ENCODE peak calls at places on chromosomes 4 and X, in five cellular contexts. L, R, W, T and G are unnamed samples.

GRCh38 chr4:27149541-27150212 is 289.0 kb downstream of the STIM2 start:
- DNase-seq in T (no peak), R (no peak), L (no peak), W (peak), G (peak)

GRCh38 chr4:4182835-4183568 is 43.7 kb downstream of the OTOP1 start:
- DNase-seq in R (peak), T (peak), W (peak), L (no peak), G (no peak)

GRCh38 chr4:144174401-144175067 is 34.0 kb upstream of the GYPA start:
- DNase-seq in L (no peak), T (no peak), W (peak), R (peak), G (peak)

GRCh38 chr4:152369903-152370296 is 166.0 kb downstream of the FBXW7 start:
- DNase-seq in R (no peak), T (no peak), W (no peak), L (no peak), G (no peak)

GRCh38 chrX:27918799-27919198 is 62.5 kb downstream of the DCAF8L1 start:
- DNase-seq in R (peak), L (no peak), W (no peak), T (no peak), G (peak)

GRCh38 chrX:105297041-105297440 is 76.5 kb upstream of the TEX13A start:
- DNase-seq in R (no peak), L (no peak), W (no peak), T (no peak), G (no peak)

GRCh38 chrX:2692221-2693122 is 1.4 kb downstream of the CD99 start:
- DNase-seq in R (no peak), T (no peak), W (peak), L (no peak), G (no peak)

GRCh38 chrX:138925330-138925729 is 213.8 kb upstream of the FGF13 start:
- DNase-seq in T (peak), L (no peak), R (no peak), W (peak), G (peak)

GRCh38 chr4:97867557-97868091 is 275.7 kb downstream of the STPG2 start:
- DNase-seq in W (no peak), L (no peak), T (no peak), R (no peak), G (no peak)

GRCh38 chr4:186624951-186625350 is 69.6 kb upstream of the MTNR1A start:
- DNase-seq in L (no peak), T (no peak), R (no peak), W (peak), G (no peak)

GRCh38 chrX:20007962-20008633 is 17.2 kb upstream of the BCLAF3 start:
- DNase-seq in L (no peak), T (no peak), R (no peak), W (no peak), G (no peak)

GRCh38 chr4:111631157-111631999 is 513.9 kb upstream of the FAM241A start:
- DNase-seq in R (peak), T (no peak), L (no peak), W (peak), G (peak)

GRCh38 chr4:184831153-184831552 is 5.4 kb upstream of the ACSL1 start:
- DNase-seq in T (no peak), R (no peak), L (no peak), W (no peak), G (no peak)

GRCh38 chr4:74235135-74235534 is 73.1 kb upstream of the EPGN start:
- DNase-seq in L (no peak), T (no peak), R (no peak), W (no peak), G (no peak)

GRCh38 chr4:74189331-74190043 is 31.6 kb downstream of the MTHFD2L start:
- DNase-seq in T (no peak), L (no peak), W (peak), R (peak), G (peak)

GRCh38 chrX:120797201-120797938 is 78.3 kb downstream of the CT47B1 start:
- DNase-seq in W (peak), L (no peak), T (no peak), R (no peak), G (no peak)

GRCh38 chr4:173252024-173252935 is 81.9 kb downstream of the HMGB2 start:
- DNase-seq in L (no peak), R (peak), W (peak), T (peak), G (peak)

GRCh38 chr4:104494822-104495559 is at the start of gene CXXC4:
- DNase-seq in W (peak), L (no peak), R (peak), T (peak), G (peak)

GRCh38 chrX:44061940-44062339 is 88.8 kb upstream of the NDP start:
- DNase-seq in T (no peak), L (no peak), R (no peak), W (no peak), G (no peak)

GRCh38 chr4:85534120-85534519 is 59.2 kb downstream of the ARHGAP24 start:
- DNase-seq in T (no peak), W (no peak), R (no peak), L (no peak), G (no peak)

GRCh38 chr4:183175631-183176232 is 76.7 kb downstream of the WWC2 start:
- DNase-seq in W (peak), L (no peak), R (no peak), T (no peak), G (no peak)

GRCh38 chr4:90419124-90419711 is 292.0 kb downstream of the CCSER1 start:
- DNase-seq in R (peak), T (no peak), W (peak), L (no peak), G (peak)

GRCh38 chr4:48509543-48509942 is 19.5 kb downstream of the ZAR1 start:
- DNase-seq in W (peak), L (no peak), T (no peak), R (no peak), G (no peak)

GRCh38 chr4:81471361-81472248 is at the start of gene RASGEF1B:
- DNase-seq in T (peak), L (peak), W (peak), R (peak), G (peak)

GRCh38 chr4:28690890-28691289 is 1830.2 kb downstream of the STIM2 start:
- DNase-seq in T (no peak), R (no peak), L (no peak), W (no peak), G (no peak)

GRCh38 chrX:48966796-48967579 is 4.7 kb downstream of the KCND1 start:
- DNase-seq in W (peak), T (no peak), L (no peak), R (no peak), G (no peak)

GRCh38 chrX:101429934-101430333 is 21.9 kb downstream of the HNRNPH2 start:
- DNase-seq in L (no peak), R (no peak), W (peak), T (no peak), G (no peak)